ENCODE peak calls at places on chromosomes 3 and 15, in eight cellular contexts. Y, N, J, U, M, S, A and W are unnamed samples.

GRCh38 chr3:120172070-120172469 is 77.8 kb upstream of the GSK3B start:
- DNase-seq in J (no peak), Y (peak), U (no peak), M (no peak), N (no peak), S (no peak), A (peak), W (no peak)

GRCh38 chr15:43939070-43939469 is 112.3 kb downstream of the WDR76 start:
- DNase-seq in N (no peak), A (peak), M (no peak), J (peak), S (no peak), U (no peak), Y (no peak), W (no peak)

GRCh38 chr3:16950282-16950681 is 65.5 kb downstream of the PLCL2 start:
- DNase-seq in M (no peak), A (no peak), N (no peak), Y (no peak), U (no peak), J (no peak), S (no peak), W (no peak)

GRCh38 chr15:51864408-51865056 is 35.1 kb downstream of the TMOD3 start:
- DNase-seq in S (no peak), U (no peak), N (no peak), Y (no peak), M (no peak), A (peak), J (peak), W (no peak)

GRCh38 chr3:135020181-135020580 is 225.1 kb downstream of the EPHB1 start:
- DNase-seq in U (no peak), A (no peak), M (no peak), N (no peak), J (no peak), S (no peak), Y (no peak), W (no peak)

GRCh38 chr3:108079043-108079442 is 11.8 kb downstream of the CD47 start:
- DNase-seq in A (no peak), N (no peak), S (no peak), Y (no peak), M (no peak), U (no peak), J (no peak), W (no peak)

GRCh38 chr3:39178553-39178952 is 13.8 kb downstream of the XIRP1 start:
- DNase-seq in A (peak), J (no peak), M (no peak), N (no peak), Y (no peak), S (no peak), U (no peak), W (no peak)

GRCh38 chr15:73051402-73051810 is 857 bp upstream of the NEO1 start:
- DNase-seq in J (peak), A (no peak), N (no peak), M (no peak), U (peak), Y (no peak), S (peak), W (no peak)

GRCh38 chr3:171459130-171459941 is 869 bp downstream of the TNIK start:
- DNase-seq in A (peak), M (peak), N (peak), S (peak), J (peak), U (peak), Y (peak), W (peak)